ENCODE peak calls at places on chromosomes 5 and 9, in seven cellular contexts. One of them, this sample, is unnamed.

GRCh38 chr5:107451028-107451427 is 219.7 kb downstream of the EFNA5 start:
- DNase-seq in H9: no peak
- DNase-seq in mesenchymal stem cell: no peak
- DNase-seq in neuronal stem cell: no peak
- DNase-seq in IMR-90: no peak
- DNase-seq in trophoblast cell: no peak
- DNase-seq in H1: no peak
- DNase-seq in this sample: no peak

GRCh38 chr5:15695171-15695676 is 195.2 kb downstream of the FBXL7 start:
- DNase-seq in H9: no peak
- DNase-seq in mesenchymal stem cell: peak
- DNase-seq in neuronal stem cell: no peak
- DNase-seq in IMR-90: peak
- DNase-seq in trophoblast cell: peak
- DNase-seq in H1: no peak
- DNase-seq in this sample: no peak

GRCh38 chr9:76571288-76572204 is 112.6 kb downstream of the GCNT1 start:
- DNase-seq in H9: no peak
- DNase-seq in mesenchymal stem cell: no peak
- DNase-seq in neuronal stem cell: no peak
- DNase-seq in IMR-90: no peak
- DNase-seq in trophoblast cell: peak
- DNase-seq in H1: no peak
- DNase-seq in this sample: no peak

GRCh38 chr9:23751614-23752013 is 74.4 kb downstream of the ELAVL2 start:
- DNase-seq in H9: no peak
- DNase-seq in mesenchymal stem cell: no peak
- DNase-seq in neuronal stem cell: no peak
- DNase-seq in IMR-90: no peak
- DNase-seq in trophoblast cell: no peak
- DNase-seq in H1: no peak
- DNase-seq in this sample: no peak

GRCh38 chr9:78278177-78278777 is 18.6 kb upstream of the PSAT1 start:
- DNase-seq in H9: no peak
- DNase-seq in mesenchymal stem cell: peak
- DNase-seq in neuronal stem cell: no peak
- DNase-seq in IMR-90: peak
- DNase-seq in trophoblast cell: peak
- DNase-seq in H1: no peak
- DNase-seq in this sample: no peak

GRCh38 chr5:38548064-38548759 is 8.2 kb downstream of the LIFR start:
- DNase-seq in H9: no peak
- DNase-seq in mesenchymal stem cell: no peak
- DNase-seq in neuronal stem cell: no peak
- DNase-seq in IMR-90: no peak
- DNase-seq in trophoblast cell: no peak
- DNase-seq in H1: no peak
- DNase-seq in this sample: no peak

GRCh38 chr9:113164536-113165300 is 13.9 kb downstream of the SLC31A2 start:
- DNase-seq in H9: no peak
- DNase-seq in mesenchymal stem cell: peak
- DNase-seq in neuronal stem cell: no peak
- DNase-seq in IMR-90: peak
- DNase-seq in trophoblast cell: no peak
- DNase-seq in H1: no peak
- DNase-seq in this sample: peak

GRCh38 chr5:62538017-62538942 is 40.3 kb upstream of the LRRC70 start:
- DNase-seq in H9: no peak
- DNase-seq in mesenchymal stem cell: peak
- DNase-seq in neuronal stem cell: no peak
- DNase-seq in IMR-90: peak
- DNase-seq in trophoblast cell: peak
- DNase-seq in H1: no peak
- DNase-seq in this sample: peak

GRCh38 chr9:138033950-138034349 is 156.4 kb downstream of the CACNA1B start:
- DNase-seq in H9: no peak
- DNase-seq in mesenchymal stem cell: no peak
- DNase-seq in neuronal stem cell: no peak
- DNase-seq in IMR-90: no peak
- DNase-seq in trophoblast cell: peak
- DNase-seq in H1: no peak
- DNase-seq in this sample: peak

GRCh38 chr5:159458217-159458711 is 128.0 kb upstream of the IL12B start:
- DNase-seq in H9: no peak
- DNase-seq in mesenchymal stem cell: no peak
- DNase-seq in neuronal stem cell: no peak
- DNase-seq in IMR-90: no peak
- DNase-seq in trophoblast cell: peak
- DNase-seq in H1: no peak
- DNase-seq in this sample: no peak

GRCh38 chr5:174355208-174355612 is 309.7 kb downstream of the NSG2 start:
- DNase-seq in H9: no peak
- DNase-seq in mesenchymal stem cell: peak
- DNase-seq in neuronal stem cell: no peak
- DNase-seq in IMR-90: peak
- DNase-seq in trophoblast cell: peak
- DNase-seq in H1: no peak
- DNase-seq in this sample: no peak

GRCh38 chr5:115869256-115869655 is 27.5 kb downstream of the AP3S1 start:
- DNase-seq in H9: no peak
- DNase-seq in mesenchymal stem cell: no peak
- DNase-seq in neuronal stem cell: no peak
- DNase-seq in IMR-90: no peak
- DNase-seq in trophoblast cell: peak
- DNase-seq in H1: no peak
- DNase-seq in this sample: no peak

GRCh38 chr9:136192289-136193126 is 12.4 kb downstream of the LHX3 start:
- DNase-seq in H9: no peak
- DNase-seq in mesenchymal stem cell: no peak
- DNase-seq in neuronal stem cell: no peak
- DNase-seq in IMR-90: no peak
- DNase-seq in trophoblast cell: no peak
- DNase-seq in H1: no peak
- DNase-seq in this sample: no peak

GRCh38 chr5:64637837-64638443 is 52.4 kb upstream of the SHISAL2B start:
- DNase-seq in H9: peak
- DNase-seq in mesenchymal stem cell: peak
- DNase-seq in neuronal stem cell: no peak
- DNase-seq in IMR-90: no peak
- DNase-seq in trophoblast cell: no peak
- DNase-seq in H1: no peak
- DNase-seq in this sample: peak

GRCh38 chr9:98327249-98327561 is 71.8 kb upstream of the TBC1D2 start:
- DNase-seq in H9: no peak
- DNase-seq in mesenchymal stem cell: no peak
- DNase-seq in neuronal stem cell: no peak
- DNase-seq in IMR-90: no peak
- DNase-seq in trophoblast cell: no peak
- DNase-seq in H1: no peak
- DNase-seq in this sample: no peak
- H3K23ac ChIP-seq in H9: no peak
- H3K23ac ChIP-seq in mesenchymal stem cell: no peak
- H3K23ac ChIP-seq in neuronal stem cell: no peak
- H3K23ac ChIP-seq in IMR-90: no peak
- H3K23ac ChIP-seq in trophoblast cell: no peak
- H3K23ac ChIP-seq in H1: no peak
- H3K23ac ChIP-seq in this sample: no peak

DNA sequence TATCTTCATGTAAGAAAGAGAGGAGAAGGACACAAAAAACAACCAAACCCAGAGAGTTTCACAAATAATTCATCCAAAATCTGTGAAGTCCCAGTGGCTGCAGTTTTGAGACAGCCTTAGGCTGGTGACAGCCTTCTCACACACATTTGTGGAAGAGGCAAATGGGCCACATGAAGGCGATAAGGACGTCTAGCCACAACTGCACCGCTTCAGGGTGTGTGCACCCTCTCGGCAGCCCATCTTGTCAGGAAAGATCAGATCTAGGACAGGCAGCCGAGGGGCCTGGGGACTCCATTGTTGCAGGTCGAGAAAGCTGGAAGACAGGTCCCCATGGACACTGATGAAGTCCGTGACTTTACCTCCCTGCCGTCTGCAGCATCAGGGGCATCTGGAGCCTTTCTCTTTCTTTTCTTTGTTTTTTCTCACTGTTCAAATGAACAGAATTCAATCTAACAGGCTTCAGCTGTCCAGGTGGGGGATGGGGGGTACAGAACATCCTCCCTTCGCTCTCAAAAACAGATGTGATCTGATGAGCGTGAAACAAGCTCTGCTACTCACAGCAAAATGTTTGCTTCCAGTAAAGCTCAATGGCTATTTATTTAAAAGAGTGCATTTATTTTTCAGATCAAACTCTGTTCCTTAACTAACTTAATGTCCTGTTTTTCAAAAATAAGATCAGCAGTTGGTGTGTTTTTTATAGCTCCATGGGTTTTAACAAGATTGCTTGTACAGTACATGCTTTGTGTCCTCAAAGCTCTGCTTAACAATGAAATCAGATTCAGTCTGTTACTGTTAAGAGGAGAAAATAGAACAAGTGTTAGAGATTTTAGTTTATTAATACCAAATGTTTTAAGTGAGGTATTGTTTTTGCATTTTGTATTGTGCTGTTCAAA is 111.9 kb upstream of the OTULINL start:
- DNase-seq in H9: no peak
- DNase-seq in mesenchymal stem cell: no peak
- DNase-seq in neuronal stem cell: no peak
- DNase-seq in IMR-90: no peak
- DNase-seq in trophoblast cell: no peak
- DNase-seq in H1: no peak
- DNase-seq in this sample: no peak
- H3K23ac ChIP-seq in H9: no peak
- H3K23ac ChIP-seq in mesenchymal stem cell: peak
- H3K23ac ChIP-seq in neuronal stem cell: no peak
- H3K23ac ChIP-seq in IMR-90: peak
- H3K23ac ChIP-seq in trophoblast cell: no peak
- H3K23ac ChIP-seq in H1: no peak
- H3K23ac ChIP-seq in this sample: no peak

GRCh38 chr5:77832166-77832770 is 56.1 kb upstream of the TBCA start:
- DNase-seq in H9: no peak
- DNase-seq in mesenchymal stem cell: no peak
- DNase-seq in neuronal stem cell: no peak
- DNase-seq in IMR-90: no peak
- DNase-seq in trophoblast cell: peak
- DNase-seq in H1: no peak
- DNase-seq in this sample: peak
- H3K23ac ChIP-seq in H9: no peak
- H3K23ac ChIP-seq in mesenchymal stem cell: no peak
- H3K23ac ChIP-seq in neuronal stem cell: no peak
- H3K23ac ChIP-seq in IMR-90: no peak
- H3K23ac ChIP-seq in trophoblast cell: no peak
- H3K23ac ChIP-seq in H1: no peak
- H3K23ac ChIP-seq in this sample: no peak

GRCh38 chr9:129381481-129381957 is 203.5 kb upstream of the IER5L start:
- DNase-seq in H9: peak
- DNase-seq in mesenchymal stem cell: no peak
- DNase-seq in neuronal stem cell: no peak
- DNase-seq in IMR-90: no peak
- DNase-seq in trophoblast cell: peak
- DNase-seq in H1: no peak
- DNase-seq in this sample: no peak
- H3K23ac ChIP-seq in H9: no peak
- H3K23ac ChIP-seq in mesenchymal stem cell: no peak
- H3K23ac ChIP-seq in neuronal stem cell: no peak
- H3K23ac ChIP-seq in IMR-90: no peak
- H3K23ac ChIP-seq in trophoblast cell: no peak
- H3K23ac ChIP-seq in H1: no peak
- H3K23ac ChIP-seq in this sample: no peak

GRCh38 chr5:180494060-180494509 is at the start of gene CNOT6:
- DNase-seq in H9: peak
- DNase-seq in mesenchymal stem cell: peak
- DNase-seq in neuronal stem cell: peak
- DNase-seq in IMR-90: peak
- DNase-seq in trophoblast cell: peak
- DNase-seq in H1: peak
- DNase-seq in this sample: peak
- H3K23ac ChIP-seq in H9: no peak
- H3K23ac ChIP-seq in mesenchymal stem cell: peak
- H3K23ac ChIP-seq in neuronal stem cell: peak
- H3K23ac ChIP-seq in IMR-90: peak
- H3K23ac ChIP-seq in trophoblast cell: no peak
- H3K23ac ChIP-seq in H1: no peak
- H3K23ac ChIP-seq in this sample: peak

DNA sequence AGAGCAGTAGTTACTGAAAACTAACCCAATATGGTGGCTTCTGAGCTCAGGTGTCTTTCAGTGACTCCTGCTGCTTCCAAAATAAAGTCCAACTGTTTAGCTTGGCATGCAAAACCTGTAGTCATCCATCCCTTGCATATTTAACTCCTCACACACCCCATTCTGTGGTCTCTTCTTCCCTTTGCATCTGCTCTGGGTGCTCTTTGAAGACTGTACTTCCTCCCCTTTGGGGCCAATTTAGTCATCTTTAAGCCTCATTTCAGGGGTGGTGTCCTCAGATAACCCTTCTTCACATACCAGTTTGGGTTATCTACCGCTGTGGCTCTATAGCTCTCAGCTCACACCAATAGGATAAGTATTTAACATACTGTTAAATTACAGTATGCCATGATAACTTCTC is 209.9 kb upstream of the DMRT1 start:
- DNase-seq in H9: no peak
- DNase-seq in mesenchymal stem cell: no peak
- DNase-seq in neuronal stem cell: no peak
- DNase-seq in IMR-90: peak
- DNase-seq in trophoblast cell: no peak
- DNase-seq in H1: no peak
- DNase-seq in this sample: no peak
- H3K23ac ChIP-seq in H9: no peak
- H3K23ac ChIP-seq in mesenchymal stem cell: no peak
- H3K23ac ChIP-seq in neuronal stem cell: no peak
- H3K23ac ChIP-seq in IMR-90: no peak
- H3K23ac ChIP-seq in trophoblast cell: no peak
- H3K23ac ChIP-seq in H1: no peak
- H3K23ac ChIP-seq in this sample: no peak

GRCh38 chr5:132309679-132310078 is 15.5 kb downstream of the SLC22A4 start:
- DNase-seq in H9: no peak
- DNase-seq in mesenchymal stem cell: no peak
- DNase-seq in neuronal stem cell: no peak
- DNase-seq in IMR-90: no peak
- DNase-seq in trophoblast cell: peak
- DNase-seq in H1: no peak
- DNase-seq in this sample: no peak

GRCh38 chr5:132305420-132305819 is 11.2 kb downstream of the SLC22A4 start:
- DNase-seq in H9: no peak
- DNase-seq in mesenchymal stem cell: no peak
- DNase-seq in neuronal stem cell: no peak
- DNase-seq in IMR-90: no peak
- DNase-seq in trophoblast cell: no peak
- DNase-seq in H1: no peak
- DNase-seq in this sample: no peak

GRCh38 chr5:132310141-132310834 is 16.1 kb downstream of the SLC22A4 start:
- DNase-seq in H9: no peak
- DNase-seq in mesenchymal stem cell: no peak
- DNase-seq in neuronal stem cell: no peak
- DNase-seq in IMR-90: no peak
- DNase-seq in trophoblast cell: no peak
- DNase-seq in H1: no peak
- DNase-seq in this sample: no peak

GRCh38 chr5:132313378-132313777 is 19.2 kb downstream of the SLC22A4 start:
- DNase-seq in H9: no peak
- DNase-seq in mesenchymal stem cell: no peak
- DNase-seq in neuronal stem cell: no peak
- DNase-seq in IMR-90: peak
- DNase-seq in trophoblast cell: no peak
- DNase-seq in H1: no peak
- DNase-seq in this sample: no peak

GRCh38 chr5:132308701-132309100 is 14.5 kb downstream of the SLC22A4 start:
- DNase-seq in H9: no peak
- DNase-seq in mesenchymal stem cell: no peak
- DNase-seq in neuronal stem cell: no peak
- DNase-seq in IMR-90: no peak
- DNase-seq in trophoblast cell: no peak
- DNase-seq in H1: no peak
- DNase-seq in this sample: no peak
- H3K23ac ChIP-seq in H9: no peak
- H3K23ac ChIP-seq in mesenchymal stem cell: no peak
- H3K23ac ChIP-seq in neuronal stem cell: no peak
- H3K23ac ChIP-seq in IMR-90: no peak
- H3K23ac ChIP-seq in trophoblast cell: no peak
- H3K23ac ChIP-seq in H1: no peak
- H3K23ac ChIP-seq in this sample: no peak